ENCODE peak calls at places on chromosomes 13 and 19, in ten cellular contexts. J, F, K, E, U, H, R, V, X and D are unnamed samples.

GRCh38 chr19:18208098-18208951 is 4.5 kb upstream of the RAB3A start:
- DNase-seq in J (peak; percentile 65), R (peak; percentile 93), E (peak; percentile 63), X (peak; percentile 63), V (peak; percentile 61), K (peak; percentile 87), H (peak; percentile 72), U (peak; percentile 49), F (peak; percentile 69), D (peak; percentile 72)

GRCh38 chr13:88958821-88959220 is 1287.7 kb downstream of the SLITRK5 start:
- DNase-seq in E (no peak), J (no peak), R (no peak), F (no peak), X (no peak), V (no peak), K (no peak), H (no peak), U (no peak), D (no peak)

GRCh38 chr13:102567857-102568256 is 28.9 kb upstream of the TPP2 start:
- DNase-seq in J (no peak), R (no peak), E (no peak), F (no peak), X (no peak), U (no peak), K (peak; percentile 55), V (no peak), H (no peak), D (no peak)

GRCh38 chr19:17553256-17553655 is 2.2 kb upstream of the COLGALT1 start:
- DNase-seq in J (peak; percentile 79), R (peak; percentile 69), V (no peak), X (no peak), H (peak; percentile 81), E (no peak), F (peak; percentile 88), K (no peak), U (peak; percentile 65), D (peak; percentile 88)

GRCh38 chr13:105598551-105598950 is 936.9 kb downstream of the EFNB2 start:
- DNase-seq in H (peak; percentile 3), F (peak; percentile 79), J (no peak), E (no peak), V (no peak), K (no peak), X (no peak), R (no peak), U (no peak), D (no peak)

GRCh38 chr19:46579286-46579944 is 21.7 kb upstream of the CALM3 start:
- DNase-seq in J (no peak), R (peak; percentile 24), F (peak; percentile 10), U (no peak), V (no peak), K (peak; percentile 81), E (peak; percentile 28), H (no peak), X (peak; percentile 47), D (no peak)

GRCh38 chr13:75050419-75051066 is 431.4 kb downstream of the TBC1D4 start:
- DNase-seq in V (no peak), F (peak; percentile 60), E (no peak), K (no peak), J (no peak), U (no peak), R (no peak), X (no peak), H (no peak), D (peak; percentile 31)

GRCh38 chr13:82344867-82345266 is 1537.4 kb downstream of the SLITRK1 start:
- DNase-seq in U (no peak), F (no peak), V (no peak), J (no peak), H (no peak), R (no peak), K (no peak), X (no peak), E (no peak), D (no peak)

GRCh38 chr13:102286326-102286725 is 115.5 kb downstream of the FGF14 start:
- DNase-seq in H (peak; percentile 41), R (peak; percentile 45), F (peak; percentile 4), U (no peak), E (peak; percentile 29), J (peak; percentile 74), V (no peak), X (no peak), K (no peak), D (peak; percentile 9)

GRCh38 chr13:113559901-113560644 is 24.5 kb upstream of the TFDP1 start:
- DNase-seq in K (peak; percentile 18), R (no peak), X (peak; percentile 1), J (no peak), H (no peak), F (no peak), U (no peak), E (no peak), V (peak; percentile 27), D (no peak)

GRCh38 chr13:27533155-27533643 is 82.8 kb upstream of the MTIF3 start:
- DNase-seq in R (peak; percentile 78), F (peak; percentile 92), K (peak; percentile 96), U (peak; percentile 84), E (peak; percentile 76), J (peak; percentile 41), X (peak; percentile 61), V (peak; percentile 91), H (peak; percentile 70), D (peak; percentile 93)

GRCh38 chr19:42409477-42409876 is 17.7 kb downstream of the LIPE start:
- DNase-seq in E (no peak), H (no peak), J (no peak), U (no peak), V (peak; percentile 33), R (no peak), K (no peak), X (no peak), F (no peak), D (no peak)

GRCh38 chr13:76226941-76227340 is 590.8 kb downstream of the LMO7 start:
- DNase-seq in X (no peak), H (no peak), F (peak; percentile 25), V (no peak), R (no peak), U (no peak), K (no peak), E (no peak), J (peak; percentile 27), D (no peak)

GRCh38 chr19:38676878-38677646 is 29.6 kb downstream of the ACTN4 start:
- DNase-seq in K (no peak), H (no peak), E (no peak), U (no peak), J (no peak), F (no peak), R (no peak), V (no peak), X (no peak), D (no peak)

GRCh38 chr19:5354403-5354802 is 13.8 kb upstream of the PTPRS start:
- DNase-seq in F (no peak), V (no peak), K (peak; percentile 82), H (peak; percentile 54), R (no peak), X (peak; percentile 41), U (no peak), J (no peak), E (peak; percentile 42), D (no peak)

GRCh38 chr19:30371157-30371845 is 883 bp upstream of the ZNF536 start:
- DNase-seq in V (no peak), X (no peak), F (no peak), J (no peak), H (no peak), R (no peak), K (no peak), U (no peak), E (no peak), D (no peak)